ENCODE peak calls at places on chromosomes 13 and 19, in five cellular contexts. U is thoracic aorta; V is left ventricle myocardium inferior; D is esophagus squamous epithelium; E is activated CD8-positive, alpha-beta memory T cell treated with anti-CD3 and anti-CD28 coated beads, Interleukin-2, amount 50 U/mL, for 4 hours. H is an unnamed sample.

GRCh38 chr19:3324405-3324856 is 42.0 kb upstream of the NFIC start:
- DNase-seq in U (no peak), V (peak), D (no peak), E (peak), H (peak)

GRCh38 chr13:99316657-99317244 is 9.6 kb upstream of the GPR183 start:
- DNase-seq in D (no peak), E (no peak), V (no peak), U (no peak), H (no peak)

GRCh38 chr19:32767951-32768679 is 48.5 kb downstream of the TDRD12 start:
- DNase-seq in V (no peak), U (no peak), D (no peak), E (no peak), H (no peak)

GRCh38 chr13:112976526-112976925 is 7.5 kb downstream of the MCF2L start:
- DNase-seq in E (no peak), D (no peak), V (no peak), U (no peak), H (no peak)

GRCh38 chr13:49540552-49540951 is 44.8 kb downstream of the PHF11 start:
- DNase-seq in V (no peak), E (peak), U (no peak), D (no peak), H (peak)

GRCh38 chr13:97028441-97029299 is 34.4 kb upstream of the OXGR1 start:
- DNase-seq in D (no peak), E (peak), V (peak), U (no peak), H (peak)

GRCh38 chr19:46970815-46971214 is 48.8 kb upstream of the NPAS1 start:
- DNase-seq in E (no peak), D (no peak), U (no peak), V (peak), H (no peak)

GRCh38 chr13:51838235-51838846 is 6.6 kb downstream of the TMEM272 start:
- DNase-seq in D (no peak), V (no peak), U (no peak), E (no peak), H (no peak)

GRCh38 chr19:17686027-17686511 is 2.1 kb downstream of the UNC13A start:
- DNase-seq in U (no peak), E (no peak), V (no peak), D (no peak), H (no peak)

GRCh38 chr19:45677351-45678230 is 9.6 kb downstream of the GIPR start:
- DNase-seq in D (peak), E (peak), V (peak), U (no peak), H (peak)

GRCh38 chr19:3599776-3600183 is 6.9 kb downstream of the TBXA2R start:
- DNase-seq in V (no peak), U (no peak), D (no peak), E (no peak), H (no peak)

GRCh38 chr19:49832556-49832955 is 14.5 kb downstream of the MED25 start:
- DNase-seq in V (no peak), U (no peak), D (no peak), E (no peak), H (no peak)

GRCh38 chr13:43787518-43787891 is 733 bp upstream of the ENOX1 start:
- DNase-seq in E (no peak), U (no peak), V (no peak), D (no peak), H (no peak)

GRCh38 chr19:33819496-33819874 is 22.8 kb downstream of the KCTD15 start:
- DNase-seq in V (no peak), E (no peak), U (no peak), D (no peak), H (no peak)

GRCh38 chr13:107450931-107451330 is 764.4 kb downstream of the LIG4 start:
- DNase-seq in E (no peak), U (peak), D (no peak), V (no peak), H (no peak)

GRCh38 chr13:20679879-20680278 is 23.6 kb upstream of the IL17D start:
- DNase-seq in V (no peak), U (no peak), D (no peak), E (no peak), H (no peak)

GRCh38 chr19:56110515-56111448 is 10.3 kb downstream of the ZNF787 start:
- DNase-seq in E (no peak), D (no peak), U (no peak), V (peak), H (no peak)

GRCh38 chr13:28337196-28338045 is 157.5 kb downstream of the FLT1 start:
- DNase-seq in E (no peak), V (no peak), U (no peak), D (no peak), H (no peak)

GRCh38 chr13:20616059-20616797 is 49.3 kb downstream of the IFT88 start:
- DNase-seq in U (no peak), E (no peak), V (no peak), D (no peak), H (no peak)

GRCh38 chr13:79541426-79542049 is 60.6 kb downstream of the NDFIP2 start:
- DNase-seq in V (no peak), U (no peak), D (no peak), E (no peak), H (peak)

GRCh38 chr13:112447761-112448603 is 71.8 kb downstream of the SPACA7 start:
- DNase-seq in V (no peak), U (no peak), E (no peak), D (no peak), H (no peak)